ENCODE peak calls at places on chromosomes 6 and 20, in four cellular contexts. F is A549, J is NB4, N is K562. U is an unnamed sample.
A peak's percentile ranks its signal among the peaks of the same experiment; 100 is the strongest.

GRCh38 chr20:24732599-24732998 is 216.5 kb upstream of the CST7 start:
- DNase-seq in N (no peak), F (no peak), J (no peak), U (no peak)

GRCh38 chr6:82767447-82767846 is 298.2 kb downstream of the UBE3D start:
- DNase-seq in N (no peak), J (no peak), F (no peak), U (no peak)

GRCh38 chr6:129370268-129370916 is 339.6 kb downstream of the ARHGAP18 start:
- DNase-seq in J (peak; percentile 47), F (peak; percentile 1), N (peak; percentile 9), U (peak; percentile 65)

GRCh38 chr6:43396408-43397149 is 27.1 kb upstream of the ZNF318 start:
- DNase-seq in N (no peak), F (no peak), J (peak; percentile 21), U (no peak)

GRCh38 chr6:112054520-112055160 is 736 bp downstream of the CCN6 start:
- DNase-seq in N (no peak), F (no peak), J (no peak), U (peak; percentile 22)

GRCh38 chr6:3957321-3957720 is 108.1 kb downstream of the FAM50B start:
- DNase-seq in F (no peak), J (no peak), N (no peak), U (no peak)

GRCh38 chr6:19836799-19837510 is at the start of gene ID4:
- DNase-seq in F (peak; percentile 78), J (no peak), N (no peak), U (peak; percentile 18)

GRCh38 chr20:6705106-6705766 is 62.2 kb upstream of the BMP2 start:
- DNase-seq in F (no peak), N (no peak), J (peak; percentile 77), U (no peak)

GRCh38 chr20:9408422-9409300 is 105.7 kb upstream of the LAMP5 start:
- DNase-seq in N (no peak), J (no peak), F (no peak), U (peak; percentile 24)

GRCh38 chr20:23666189-23666588 is 22.6 kb downstream of the CST4 start:
- DNase-seq in J (peak; percentile 12), N (no peak), F (no peak), U (no peak)

GRCh38 chr6:127207591-127208120 is 59.0 kb upstream of the RNF146 start:
- DNase-seq in J (no peak), F (no peak), N (no peak), U (peak; percentile 97)

GRCh38 chr6:31083742-31084354 is 28.5 kb downstream of the C6orf15 start:
- DNase-seq in J (peak; percentile 79), F (no peak), N (peak; percentile 69), U (peak; percentile 34)
- TF ChIP-seq CTCF in J (peak; percentile 24), F (peak; percentile 34), N (peak; percentile 89), U (peak; percentile 24)

GRCh38 chr6:40720375-40720748 is 133.2 kb upstream of the LRFN2 start:
- DNase-seq in N (no peak), J (no peak), F (no peak), U (no peak)
- H3K4me3 ChIP-seq in N (no peak overlapping the region), J (no peak overlapping the region), F (no peak overlapping the region), U (no peak overlapping the region)

DNA sequence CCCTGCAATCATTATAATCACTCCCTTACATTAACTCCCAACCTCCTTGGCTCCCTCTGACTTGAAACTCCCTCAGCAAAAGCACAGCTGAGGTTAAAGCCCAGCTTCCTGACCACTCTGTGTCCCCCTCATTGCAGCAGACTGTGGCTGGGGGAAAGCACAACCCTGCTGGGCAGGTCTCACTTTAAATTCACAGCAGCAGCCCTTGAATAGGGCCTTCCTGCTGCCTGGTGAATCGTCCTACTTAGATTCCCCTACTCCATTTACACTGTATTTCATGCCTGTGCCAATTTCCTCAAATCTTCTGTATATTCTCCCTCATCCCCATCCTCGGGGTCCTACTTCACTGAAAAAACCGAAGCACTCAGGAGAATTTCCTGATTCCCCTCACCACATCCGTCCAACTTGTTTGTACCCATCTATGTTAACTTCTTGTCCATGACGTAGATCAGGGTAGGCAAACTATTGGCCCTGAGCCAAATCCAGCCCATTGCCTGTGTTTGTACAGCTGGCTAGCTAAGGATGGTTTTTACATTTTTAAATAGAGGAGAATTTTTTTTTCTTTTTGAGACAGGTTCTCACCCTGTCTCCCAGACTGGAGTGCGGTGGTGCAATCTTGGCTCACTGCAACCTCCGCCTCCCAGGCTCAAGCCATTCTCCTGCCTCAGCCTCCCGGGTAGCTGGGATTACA is 31.5 kb upstream of the GCM1 start:
- DNase-seq in J (no peak), N (no peak), F (no peak), U (peak; percentile 89)
- TF ChIP-seq MAX in J (no peak), N (no peak), F (no peak), U (no peak)

GRCh38 chr6:8082954-8083858 is 19.0 kb upstream of the BLOC1S5 start:
- DNase-seq in F (peak; percentile 21), J (peak; percentile 40), N (no peak), U (peak; percentile 95)
- TF ChIP-seq CTCF in F (no peak), J (no peak), N (no peak), U (no peak)

GRCh38 chr6:28351493-28351925 is 1.8 kb downstream of the ZKSCAN3 start:
- DNase-seq in J (no peak), F (no peak), N (no peak), U (no peak)

GRCh38 chr6:28351087-28351486 is 1.3 kb downstream of the ZKSCAN3 start:
- DNase-seq in N (peak; percentile 46), J (no peak), F (no peak), U (no peak)

GRCh38 chr6:28353981-28354676 is 4.4 kb downstream of the ZKSCAN3 start:
- DNase-seq in N (peak; percentile 64), F (no peak), J (peak; percentile 39), U (peak; percentile 86)

GRCh38 chr6:28354688-28355554 is 5.2 kb downstream of the ZKSCAN3 start:
- DNase-seq in N (no peak), J (no peak), F (no peak), U (no peak)

GRCh38 chr6:28353356-28353755 is 3.6 kb downstream of the ZKSCAN3 start:
- DNase-seq in N (peak; percentile 36), F (no peak), J (no peak), U (no peak)
- H3K4me3 ChIP-seq in N (peak overlapping the region; percentile 10), F (no peak overlapping the region), J (no peak overlapping the region), U (no peak overlapping the region)

GRCh38 chr6:158038291-158039177 is 56.9 kb downstream of the SYNJ2 start:
- DNase-seq in F (no peak), N (no peak), J (no peak), U (no peak)

GRCh38 chr6:158040804-158041347 is 59.2 kb downstream of the SYNJ2 start:
- DNase-seq in F (no peak), J (no peak), N (no peak), U (no peak)

GRCh38 chr6:158040051-158040803 is 58.6 kb downstream of the SYNJ2 start:
- DNase-seq in J (peak; percentile 95), F (peak; percentile 88), N (peak; percentile 89), U (peak; percentile 99)

GRCh38 chr6:158039178-158039557 is 57.5 kb downstream of the SYNJ2 start:
- DNase-seq in J (peak; percentile 67), N (no peak), F (no peak), U (no peak)

GRCh38 chr6:158039571-158040050 is 57.9 kb downstream of the SYNJ2 start:
- DNase-seq in J (peak; percentile 85), N (peak; percentile 36), F (no peak), U (no peak)
- TF ChIP-seq MAX in J (peak; percentile 56), N (no peak), F (peak; percentile 46), U (no peak)